ENCODE peak calls at places on chromosomes 11 and 22, in nine cellular contexts. P is ELR; A is HuH-7.5; B is stimulated activated CD4-positive, alpha-beta T cell treated with anti-CD3 and anti-CD28 coated beads, Interleukin-4, amount 100 ng/mL, for 48 hours; X is NCI-H1048; J is AG04450; L is NCI-H1930; M is uterus; I is A172. Q is an unnamed sample.

GRCh38 chr11:7480132-7480531 is 5.2 kb upstream of the OLFML1 start:
- DNase-seq in P (no peak), A (no peak), B (no peak), X (no peak), J (no peak), L (no peak), M (no peak), I (no peak), Q (no peak)

GRCh38 chr22:38187413-38188212 is 6.0 kb upstream of the PLA2G6 start:
- DNase-seq in P (peak), A (no peak), B (no peak), X (no peak), J (no peak), L (peak), M (no peak), I (no peak), Q (no peak)

GRCh38 chr22:40637181-40638150 is 947 bp upstream of the MRTFA start:
- DNase-seq in P (peak), A (no peak), B (peak), X (no peak), J (no peak), L (no peak), M (no peak), I (no peak), Q (no peak)

GRCh38 chr11:101863361-101863760 is 51.4 kb upstream of the CEP126 start:
- DNase-seq in P (peak), A (no peak), B (no peak), X (no peak), J (no peak), L (no peak), M (no peak), I (peak), Q (no peak)

GRCh38 chr11:34970033-34970432 is 53.6 kb downstream of the PDHX start:
- DNase-seq in P (no peak), A (no peak), B (no peak), X (no peak), J (no peak), L (no peak), M (no peak), I (no peak), Q (no peak)

GRCh38 chr11:33893711-33894401 is 2.0 kb upstream of the LMO2 start:
- DNase-seq in P (no peak), A (no peak), B (peak), X (no peak), J (no peak), L (no peak), M (no peak), I (no peak), Q (no peak)

GRCh38 chr11:11396290-11397042 is 43.4 kb upstream of the CSNK2A3 start:
- DNase-seq in P (peak), A (no peak), B (no peak), X (no peak), J (peak), L (no peak), M (peak), I (peak), Q (peak)

GRCh38 chr11:63937713-63938480 is 905 bp upstream of the NAA40 start:
- DNase-seq in P (no peak), A (peak), B (no peak), X (no peak), J (no peak), L (peak), M (no peak), I (no peak), Q (no peak)

GRCh38 chr11:126669416-126669815 is 313.9 kb downstream of the ST3GAL4 start:
- DNase-seq in P (peak), A (no peak), B (no peak), X (no peak), J (peak), L (no peak), M (no peak), I (no peak), Q (no peak)

GRCh38 chr22:26744892-26745808 is 87.8 kb downstream of the MIAT start:
- DNase-seq in P (no peak), A (no peak), B (no peak), X (no peak), J (no peak), L (peak), M (no peak), I (no peak), Q (no peak)

GRCh38 chr11:35033011-35033410 is 106.0 kb upstream of the CD44 start:
- DNase-seq in P (no peak), A (no peak), B (no peak), X (no peak), J (no peak), L (no peak), M (no peak), I (no peak), Q (no peak)

GRCh38 chr22:32810241-32811133 is 9.0 kb downstream of the TIMP3 start:
- DNase-seq in P (no peak), A (no peak), B (no peak), X (no peak), J (no peak), L (no peak), M (no peak), I (no peak), Q (no peak)

GRCh38 chr11:7031346-7031957 is 11.2 kb downstream of the NLRP14 start:
- DNase-seq in P (no peak), A (no peak), B (no peak), X (no peak), J (no peak), L (no peak), M (no peak), I (no peak), Q (no peak)

GRCh38 chr22:20551805-20552449 is 44.5 kb downstream of the MED15 start:
- DNase-seq in P (no peak), A (no peak), B (peak), X (no peak), J (no peak), L (peak), M (peak), I (no peak), Q (no peak)

GRCh38 chr11:83238111-83238510 is 44.6 kb downstream of the ANKRD42 start:
- DNase-seq in P (no peak), A (no peak), B (no peak), X (no peak), J (peak), L (no peak), M (no peak), I (no peak), Q (no peak)

GRCh38 chr11:94774345-94774744 is 6.2 kb downstream of the AMOTL1 start:
- DNase-seq in P (peak), A (no peak), B (no peak), X (no peak), J (no peak), L (no peak), M (no peak), I (no peak), Q (no peak)

GRCh38 chr11:13970986-13971385 is 8.5 kb downstream of the SPON1 start:
- DNase-seq in P (peak), A (no peak), B (no peak), X (no peak), J (no peak), L (peak), M (no peak), I (peak), Q (no peak)

GRCh38 chr22:43237280-43237679 is 50.3 kb upstream of the TTLL12 start:
- DNase-seq in P (no peak), A (no peak), B (no peak), X (no peak), J (no peak), L (no peak), M (no peak), I (no peak), Q (no peak)